ENCODE peak calls at places on chromosomes 2 and 18, in ten cellular contexts. P is lower lobe of right lung, S is dorsolateral prefrontal cortex, W is neural crest cell, T is fibroblast of lung, B is GM13977, V is endothelial cell, F is colonic mucosa, U is HFF-Myc, A is upper lobe of right lung. J is an unnamed sample.

GRCh38 chr18:70376137-70376913 is 87.5 kb downstream of the SOCS6 start:
- DNase-seq in U (no peak), F (no peak), V (no peak), A (no peak), S (no peak), B (no peak), T (no peak), P (no peak), W (no peak), J (no peak)

GRCh38 chr2:141317986-141318385 is 812.8 kb downstream of the LRP1B start:
- DNase-seq in A (no peak), B (no peak), W (no peak), S (no peak), V (no peak), F (no peak), P (no peak), U (no peak), T (peak; percentile 33), J (no peak)

GRCh38 chr2:158667567-158667966 is 127.5 kb upstream of the DAPL1 start:
- DNase-seq in P (no peak), F (no peak), S (no peak), W (no peak), V (no peak), B (no peak), A (no peak), U (no peak), T (peak; percentile 94), J (no peak)

GRCh38 chr2:191318729-191319078 is 73.5 kb downstream of the MYO1B start:
- DNase-seq in V (no peak), A (no peak), T (peak; percentile 77), F (peak; percentile 91), B (no peak), S (no peak), W (no peak), U (peak; percentile 63), P (no peak), J (no peak)

GRCh38 chr2:129748250-129748649 is 231.2 kb upstream of the RAB6C start:
- DNase-seq in V (no peak), B (no peak), S (no peak), P (no peak), U (no peak), W (no peak), F (no peak), A (no peak), T (no peak), J (no peak)

GRCh38 chr2:44335806-44336538 is 25.3 kb downstream of the PREPL start:
- DNase-seq in F (no peak), T (peak; percentile 63), W (no peak), A (no peak), U (no peak), S (no peak), P (no peak), B (no peak), V (no peak), J (no peak)

GRCh38 chr2:60498176-60499081 is 55.0 kb downstream of the BCL11A start:
- DNase-seq in U (no peak), V (no peak), S (no peak), A (no peak), F (no peak), P (no peak), T (no peak), W (no peak), B (peak; percentile 54), J (no peak)

GRCh38 chr2:180048256-180048655 is 41.2 kb upstream of the CWC22 start:
- DNase-seq in U (no peak), P (no peak), F (no peak), S (no peak), W (no peak), B (no peak), T (peak; percentile 39), V (no peak), A (no peak), J (no peak)

GRCh38 chr2:191151315-191151698 is 513 bp upstream of the STAT4 start:
- DNase-seq in F (no peak), V (no peak), B (no peak), A (no peak), P (no peak), U (no peak), T (no peak), W (no peak), S (no peak), J (no peak)

GRCh38 chr2:149799296-149799695 is 211.7 kb upstream of the MMADHC start:
- DNase-seq in P (no peak), F (no peak), W (no peak), S (no peak), V (no peak), T (peak; percentile 9), A (no peak), B (peak; percentile 3), U (peak; percentile 2), J (no peak)

GRCh38 chr2:224927671-224928173 is 114.5 kb downstream of the DOCK10 start:
- DNase-seq in F (no peak), W (no peak), V (no peak), A (no peak), T (peak; percentile 85), P (peak; percentile 54), U (no peak), B (no peak), S (no peak), J (no peak)

GRCh38 chr18:46754661-46755292 is 2.1 kb downstream of the ST8SIA5 start:
- DNase-seq in W (no peak), S (no peak), A (no peak), B (peak; percentile 45), T (no peak), P (no peak), F (no peak), U (no peak), V (no peak), J (peak; percentile 73)
- TF ChIP-seq CTCF in W (no peak), S (peak; percentile 26), A (no peak), B (peak; percentile 14), T (no peak), P (no peak), F (no peak), U (peak; percentile 6), V (no peak), J (no peak)

GRCh38 chr18:23640023-23640422 is 22.7 kb downstream of the ANKRD29 start:
- DNase-seq in B (no peak), V (no peak), W (no peak), F (no peak), T (no peak), P (no peak), U (no peak), S (no peak), A (no peak), J (no peak)
- TF ChIP-seq CTCF in B (no peak), V (no peak), W (no peak), F (no peak), T (no peak), P (no peak), U (no peak), S (no peak), A (no peak), J (no peak)

GRCh38 chr18:38575648-38576047 is 1010.0 kb upstream of the CELF4 start:
- DNase-seq in V (no peak), U (no peak), F (no peak), P (no peak), A (no peak), T (no peak), W (no peak), S (no peak), B (no peak), J (no peak)
- TF ChIP-seq CTCF in V (no peak), U (no peak), F (no peak), P (no peak), A (no peak), T (no peak), W (no peak), S (no peak), B (no peak), J (no peak)

DNA sequence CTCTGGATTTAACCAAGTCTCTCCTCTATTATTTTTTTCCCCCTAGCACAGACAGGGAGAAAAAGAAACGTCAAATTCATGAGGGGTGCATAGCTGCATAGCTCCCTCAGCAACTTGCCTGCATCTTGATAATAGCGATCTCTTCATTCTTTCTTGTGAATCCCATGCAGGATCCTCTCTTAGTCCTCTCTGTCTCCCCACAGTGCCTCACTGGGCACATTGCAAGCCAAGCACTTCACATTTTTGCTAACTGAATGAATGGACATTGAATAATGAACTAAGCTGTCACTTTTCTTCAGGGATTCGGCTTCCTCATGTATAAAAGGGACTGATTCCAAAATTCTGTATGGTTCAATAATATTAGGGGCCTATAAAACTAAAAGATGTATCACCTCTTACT is 2.9 kb upstream of the EPB41L3 start:
- DNase-seq in V (peak; percentile 41), A (no peak), S (peak; percentile 53), B (no peak), W (peak; percentile 18), U (no peak), T (peak; percentile 56), F (no peak), P (no peak), J (no peak)
- TF ChIP-seq CTCF in V (no peak), A (peak; percentile 49), S (peak; percentile 43), B (peak; percentile 12), W (peak; percentile 67), U (peak; percentile 61), T (peak; percentile 31), F (no peak), P (peak; percentile 50), J (peak; percentile 76)